ENCODE peak calls at places on chromosomes 3 and 15, in six cellular contexts. W, Y, L, K, B and F are unnamed samples.

GRCh38 chr3:57787867-57788623 is 31.9 kb downstream of the SLMAP start:
- DNase-seq in W (no peak), Y (no peak), L (no peak), K (peak; percentile 21), B (no peak), F (no peak)

GRCh38 chr15:70518201-70519003 is 245.0 kb downstream of the UACA start:
- DNase-seq in W (no peak), Y (no peak), L (no peak), K (no peak), B (no peak), F (no peak)

GRCh38 chr3:20041197-20041780 is 1.0 kb downstream of the KAT2B start:
- DNase-seq in W (no peak), Y (no peak), L (peak; percentile 92), K (no peak), B (peak; percentile 89), F (no peak)

GRCh38 chr15:72846027-72846426 is 62.5 kb upstream of the ADPGK start:
- DNase-seq in W (no peak), Y (no peak), L (no peak), K (no peak), B (no peak), F (no peak)

GRCh38 chr15:99361541-99362185 is 110.4 kb downstream of the LRRC28 start:
- DNase-seq in W (no peak), Y (no peak), L (no peak), K (no peak), B (no peak), F (peak; percentile 6)

GRCh38 chr3:31882895-31883294 is 98.2 kb downstream of the OSBPL10 start:
- DNase-seq in W (no peak), Y (no peak), L (no peak), K (no peak), B (no peak), F (no peak)

GRCh38 chr3:100427694-100428093 is 26.4 kb downstream of the LNP1 start:
- DNase-seq in W (no peak), Y (no peak), L (no peak), K (no peak), B (no peak), F (peak; percentile 35)

GRCh38 chr3:149771652-149772271 is 19.5 kb upstream of the COMMD2 start:
- DNase-seq in W (no peak), Y (no peak), L (peak; percentile 35), K (no peak), B (no peak), F (no peak)

GRCh38 chr15:62079594-62079993 is 12.8 kb downstream of the C2CD4A start:
- DNase-seq in W (no peak), Y (no peak), L (no peak), K (no peak), B (no peak), F (no peak)

GRCh38 chr3:6549296-6549695 is 311.6 kb upstream of the GRM7 start:
- DNase-seq in W (no peak), Y (no peak), L (no peak), K (no peak), B (no peak), F (no peak)

GRCh38 chr3:123384256-123384655 is 64.6 kb downstream of the ADCY5 start:
- DNase-seq in W (no peak), Y (no peak), L (no peak), K (no peak), B (no peak), F (no peak)

GRCh38 chr3:52351762-52352055 is 35.6 kb downstream of the DNAH1 start:
- DNase-seq in W (no peak), Y (no peak), L (no peak), K (no peak), B (no peak), F (no peak)

GRCh38 chr3:58049143-58049785 is 41.0 kb downstream of the FLNB start:
- DNase-seq in W (no peak), Y (no peak), L (peak; percentile 65), K (peak; percentile 97), B (no peak), F (peak; percentile 95)

GRCh38 chr3:10357592-10358308 is 36.8 kb upstream of the SEC13 start:
- DNase-seq in W (peak; percentile 31), Y (peak; percentile 58), L (peak; percentile 36), K (peak; percentile 35), B (no peak), F (no peak)

GRCh38 chr3:567488-568173 is 371.1 kb downstream of the CHL1 start:
- DNase-seq in W (no peak), Y (no peak), L (no peak), K (no peak), B (no peak), F (no peak)

GRCh38 chr15:69806287-69806915 is 291.3 kb downstream of the TLE3 start:
- DNase-seq in W (no peak), Y (no peak), L (no peak), K (no peak), B (no peak), F (no peak)

GRCh38 chr3:159453036-159453435 is 535.6 kb upstream of the IL12A start:
- DNase-seq in W (no peak), Y (no peak), L (no peak), K (no peak), B (no peak), F (no peak)

GRCh38 chr3:175215833-175216232 is 356.7 kb downstream of the NAALADL2 start:
- DNase-seq in W (no peak), Y (no peak), L (no peak), K (no peak), B (no peak), F (no peak)

GRCh38 chr3:27533718-27534578 is 49.8 kb upstream of the SLC4A7 start:
- DNase-seq in W (peak; percentile 95), Y (peak; percentile 97), L (peak; percentile 26), K (peak; percentile 95), B (peak; percentile 88), F (peak; percentile 78)

GRCh38 chr3:193665370-193665989 is 72.5 kb downstream of the OPA1 start:
- DNase-seq in W (peak; percentile 4), Y (peak; percentile 4), L (no peak), K (peak; percentile 5), B (no peak), F (no peak)

GRCh38 chr15:41607033-41607432 is 48.0 kb downstream of the TYRO3 start:
- DNase-seq in W (peak; percentile 80), Y (peak; percentile 86), L (no peak), K (peak; percentile 60), B (no peak), F (peak; percentile 22)

GRCh38 chr3:195441051-195441450 is 1.8 kb downstream of the ACAP2 start:
- DNase-seq in W (no peak), Y (no peak), L (no peak), K (no peak), B (no peak), F (no peak)

GRCh38 chr3:156816091-156816793 is 9.9 kb upstream of the LEKR1 start:
- DNase-seq in W (no peak), Y (no peak), L (peak; percentile 33), K (no peak), B (no peak), F (no peak)

GRCh38 chr3:60855250-60855649 is 396.0 kb downstream of the FHIT start:
- DNase-seq in W (no peak), Y (no peak), L (no peak), K (no peak), B (no peak), F (no peak)

GRCh38 chr3:188077160-188077812 is 76.7 kb upstream of the LPP start:
- DNase-seq in W (no peak), Y (no peak), L (no peak), K (no peak), B (no peak), F (no peak)

GRCh38 chr3:35651456-35651855 is 12.1 kb downstream of the ARPP21 start:
- DNase-seq in W (no peak), Y (no peak), L (no peak), K (no peak), B (no peak), F (peak; percentile 82)

GRCh38 chr15:41501191-41501917 is 7.7 kb downstream of the ITPKA start:
- DNase-seq in W (no peak), Y (no peak), L (no peak), K (no peak), B (no peak), F (no peak)

GRCh38 chr3:133833267-133833666 is 27.7 kb downstream of the SRPRB start:
- DNase-seq in W (no peak), Y (no peak), L (no peak), K (no peak), B (no peak), F (no peak)

GRCh38 chr15:101099183-101099582 is 152.7 kb downstream of the CHSY1 start:
- DNase-seq in W (no peak), Y (no peak), L (no peak), K (no peak), B (no peak), F (no peak)
- TF ChIP-seq CTCF in W (no peak), Y (no peak), L (no peak), K (no peak), B (no peak), F (no peak)

DNA sequence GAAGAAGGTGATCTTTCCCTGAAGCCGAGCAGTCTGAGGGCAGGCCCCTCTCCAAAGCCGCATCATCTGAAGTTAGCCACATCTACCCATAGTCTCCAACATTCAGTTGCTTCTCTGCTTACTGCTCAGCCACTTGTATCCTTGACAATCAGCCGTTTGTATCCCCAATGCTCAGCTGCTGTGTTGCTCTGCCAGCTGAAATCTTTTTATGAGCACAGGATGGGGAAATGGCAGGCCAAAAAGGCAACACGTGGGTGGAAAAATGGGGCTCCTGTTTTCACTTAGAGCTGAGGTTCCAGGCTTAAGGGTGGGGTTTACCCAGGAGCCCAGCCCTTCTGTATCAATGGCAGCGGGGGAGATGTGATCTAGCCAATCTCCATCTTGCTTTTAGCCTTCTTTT is 36.3 kb downstream of the METTL6 start:
- DNase-seq in W (no peak), Y (no peak), L (no peak), K (no peak), B (no peak), F (no peak)
- H3K4me3 ChIP-seq in W (no peak overlapping the region), Y (no peak overlapping the region), L (no peak overlapping the region), K (no peak overlapping the region), B (no peak overlapping the region), F (no peak overlapping the region)

GRCh38 chr15:39438795-39439577 is 141.9 kb upstream of the THBS1 start:
- DNase-seq in W (no peak), Y (no peak), L (no peak), K (no peak), B (no peak), F (no peak)
- TF ChIP-seq CTCF in W (no peak), Y (peak; percentile 2), L (no peak), K (peak; percentile 14), B (no peak), F (peak; percentile 33)

GRCh38 chr3:45590256-45590655 is 4.3 kb upstream of the LIMD1 start:
- DNase-seq in W (no peak), Y (no peak), L (no peak), K (no peak), B (no peak), F (no peak)
- H3K4me3 ChIP-seq in W (no peak overlapping the region), Y (no peak overlapping the region), L (no peak overlapping the region), K (no peak overlapping the region), B (no peak overlapping the region), F (no peak overlapping the region)